ENCODE peak calls at places on chromosomes 16 and 17, in eight cellular contexts. A, J, Y, O, N, W, U and Q are unnamed samples. For H3K4me1, the result is how much of the 10 kb centered on the place peaks cover.

GRCh38 chr17:73604046-73604445 is 40.2 kb downstream of the SDK2 start:
- DNase-seq in N (no peak), J (no peak), O (no peak), Y (no peak), A (no peak), W (no peak), U (no peak), Q (peak)

GRCh38 chr17:44850025-44850424 is 2.3 kb downstream of the HIGD1B start:
- DNase-seq in J (no peak), O (no peak), N (no peak), U (no peak), Y (no peak), A (no peak), W (no peak), Q (no peak)

GRCh38 chr16:56340416-56340815 is 84.9 kb downstream of the AMFR start:
- DNase-seq in W (no peak), U (no peak), N (no peak), O (no peak), Y (no peak), J (no peak), A (no peak), Q (no peak)

GRCh38 chr16:2985457-2985856 is 5.2 kb upstream of the PKMYT1 start:
- DNase-seq in O (no peak), N (no peak), W (no peak), Y (no peak), A (no peak), J (no peak), U (no peak), Q (no peak)

GRCh38 chr17:83143817-83144231 is 64.4 kb downstream of the METRNL start:
- DNase-seq in J (no peak), W (peak), N (no peak), A (no peak), U (no peak), Y (no peak), O (no peak), Q (no peak)

GRCh38 chr16:49857423-49858181 is 1.7 kb upstream of the ZNF423 start:
- DNase-seq in Y (peak), W (peak), J (peak), U (peak), A (peak), N (no peak), O (peak), Q (peak)

GRCh38 chr17:63626551-63627228 is 4.5 kb downstream of the MAP3K3 start:
- DNase-seq in J (no peak), N (no peak), Y (no peak), U (peak), W (no peak), O (no peak), A (no peak), Q (peak)

GRCh38 chr16:87496101-87496801 is 3.4 kb upstream of the ZCCHC14 start:
- DNase-seq in W (no peak), J (no peak), U (no peak), N (no peak), Y (no peak), A (no peak), O (no peak), Q (peak)

GRCh38 chr17:50471009-50471905 is 2.6 kb upstream of the CHAD start:
- DNase-seq in O (no peak), A (no peak), U (no peak), W (peak), J (no peak), N (no peak), Y (no peak), Q (peak)

GRCh38 chr16:15073101-15073500 is 17.2 kb upstream of the NTAN1 start:
- DNase-seq in A (no peak), N (no peak), W (no peak), Y (no peak), U (no peak), J (no peak), O (no peak), Q (no peak)

GRCh38 chr17:27218041-27218440 is 75.9 kb upstream of the WSB1 start:
- DNase-seq in N (no peak), W (no peak), U (no peak), A (no peak), Y (no peak), J (no peak), O (no peak), Q (no peak)

GRCh38 chr17:40791808-40792436 is 7.8 kb downstream of the KRT28 start:
- DNase-seq in J (no peak), O (no peak), Y (no peak), U (peak), W (no peak), N (no peak), A (peak), Q (no peak)

GRCh38 chr17:5941258-5941657 is 128.9 kb upstream of the WSCD1 start:
- DNase-seq in O (no peak), J (no peak), W (no peak), Y (no peak), A (no peak), N (no peak), U (no peak), Q (no peak)

GRCh38 chr17:39177256-39177655 is 11.3 kb upstream of the ARL5C start:
- DNase-seq in J (no peak), W (no peak), A (peak), O (peak), U (no peak), N (no peak), Y (peak), Q (peak)

GRCh38 chr16:57882797-57883196 is 80.5 kb upstream of the KIFC3 start:
- DNase-seq in Y (peak), N (no peak), W (no peak), O (no peak), A (no peak), J (no peak), U (no peak), Q (peak)

GRCh38 chr17:52532373-52532772 is 373.9 kb upstream of the CA10 start:
- DNase-seq in A (no peak), U (no peak), O (no peak), J (no peak), W (no peak), N (no peak), Y (no peak), Q (no peak)
- H3K4me1 ChIP-seq in A (under half), U (under half), O (under half), J (under half), W (under half), N (under half), Y (under half), Q (under half)

DNA sequence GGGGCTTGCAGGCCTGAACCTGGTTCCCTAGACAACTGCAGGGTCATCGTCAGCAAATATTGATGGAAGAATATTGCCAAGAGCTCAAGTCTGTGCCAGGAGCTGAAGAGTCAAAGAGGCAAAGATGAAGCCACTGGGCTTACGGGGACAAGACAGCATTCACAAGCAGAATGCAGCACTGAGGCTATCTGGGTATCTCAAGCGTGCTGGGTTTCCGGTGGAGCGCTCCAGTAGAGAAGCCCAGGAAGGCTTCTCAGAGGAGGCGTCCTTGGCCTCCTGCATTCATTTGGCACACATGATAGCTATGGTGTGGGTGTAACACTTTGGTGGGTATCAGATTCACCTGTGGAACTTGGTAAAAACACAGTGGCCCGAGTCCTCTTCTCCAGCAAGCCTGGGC is 2.9 kb downstream of the FADS6 start:
- DNase-seq in N (no peak), A (no peak), U (no peak), W (no peak), Y (no peak), O (no peak), J (no peak), Q (peak)
- H3K4me1 ChIP-seq in N (under half), A (under half), U (under half), W (under half), Y (under half), O (under half), J (under half), Q (under half)

DNA sequence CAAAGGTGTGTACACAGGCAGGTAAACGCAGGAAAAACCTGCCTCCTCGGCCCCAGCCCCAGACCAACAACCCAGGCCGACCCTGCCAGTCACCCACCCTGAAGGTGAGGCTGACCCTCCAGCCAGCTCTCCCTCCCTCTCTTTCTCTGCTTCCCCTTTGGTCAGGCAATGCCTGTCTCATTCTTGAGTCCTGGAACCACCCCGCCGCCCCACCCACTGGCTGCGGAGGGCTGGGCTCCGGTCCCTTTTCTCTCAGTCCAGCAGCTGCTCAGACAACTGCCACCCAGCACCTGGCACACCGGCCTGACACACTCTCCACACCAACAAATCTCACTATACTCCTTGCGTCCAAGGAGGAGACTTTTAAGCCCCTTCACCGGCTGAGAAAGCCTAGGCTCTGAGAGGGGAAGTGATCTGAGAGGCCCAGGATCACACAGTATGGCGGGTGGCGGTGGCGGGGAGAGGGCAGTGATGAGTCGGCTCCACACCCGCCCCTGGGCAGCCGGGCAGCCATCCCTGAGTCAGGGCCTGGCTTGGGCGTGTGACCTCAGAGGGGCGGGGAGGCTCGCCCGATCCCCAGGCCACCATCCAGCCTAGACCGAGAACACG is 687 bp downstream of the FLII start:
- DNase-seq in W (peak), A (peak), O (peak), U (peak), J (peak), Y (peak), N (peak), Q (peak)
- H3K4me1 ChIP-seq in W (half or more), A (under half), O (under half), U (under half), J (under half), Y (under half), N (under half), Q (under half)

GRCh38 chr16:85381738-85382592 is 231.2 kb upstream of the GSE1 start:
- DNase-seq in O (no peak), J (no peak), Y (no peak), N (no peak), U (peak), W (peak), A (peak), Q (peak)
- H3K4me1 ChIP-seq in O (under half), J (under half), Y (under half), N (under half), U (under half), W (half or more), A (under half), Q (under half)

GRCh38 chr17:48440660-48441059 is 10.6 kb upstream of the SKAP1 start:
- DNase-seq in O (no peak), N (no peak), J (no peak), U (no peak), W (no peak), A (no peak), Y (no peak), Q (no peak)
- H3K4me1 ChIP-seq in O (under half), N (under half), J (under half), U (under half), W (under half), A (under half), Y (under half), Q (under half)

GRCh38 chr17:31743767-31744166 is 115.3 kb downstream of the COPRS start:
- DNase-seq in N (peak), A (peak), W (no peak), J (no peak), U (peak), O (peak), Y (peak), Q (peak)

GRCh38 chr17:31746884-31747495 is 112.1 kb downstream of the COPRS start:
- DNase-seq in A (no peak), U (no peak), W (no peak), N (no peak), J (no peak), Y (no peak), O (no peak), Q (no peak)

GRCh38 chr17:31750578-31750977 is 108.5 kb downstream of the COPRS start:
- DNase-seq in O (no peak), Y (no peak), J (no peak), W (no peak), U (no peak), N (peak), A (no peak), Q (no peak)

GRCh38 chr17:31744541-31744951 is 114.5 kb downstream of the COPRS start:
- DNase-seq in J (no peak), W (no peak), A (no peak), Y (peak), N (peak), U (peak), O (no peak), Q (no peak)

DNA sequence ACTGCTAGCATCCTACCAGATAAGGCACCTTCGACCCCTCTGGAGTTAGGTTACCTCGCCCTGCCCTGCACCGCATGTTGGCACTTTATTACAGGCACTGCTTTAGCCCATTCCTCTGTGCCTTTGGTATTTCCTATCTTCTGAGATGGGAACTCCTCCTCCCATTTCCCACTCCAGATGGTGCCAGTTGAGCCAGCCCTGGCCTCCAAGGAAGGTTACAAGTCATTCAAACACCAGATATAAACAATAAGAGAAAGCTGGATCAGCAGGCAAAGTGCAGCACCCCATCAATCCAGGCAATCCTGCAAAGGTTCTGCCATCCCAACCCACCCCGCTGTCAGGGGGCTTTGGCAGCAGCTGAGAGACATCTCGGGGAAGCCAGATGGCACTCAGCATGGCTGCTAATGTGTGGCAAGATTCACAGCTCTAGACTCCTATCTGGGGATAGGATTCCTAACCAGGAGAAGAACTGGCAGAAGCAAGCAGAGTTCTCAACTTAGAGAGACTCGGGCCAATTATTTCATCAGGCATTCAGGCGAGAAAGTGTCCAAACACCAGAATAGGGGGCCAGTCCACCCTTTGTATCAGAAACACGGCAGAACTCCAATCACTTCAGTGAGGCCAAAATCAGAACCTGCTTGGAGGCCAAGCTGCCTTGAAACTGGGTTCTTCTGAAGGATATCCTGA is 112.9 kb downstream of the COPRS start:
- DNase-seq in J (no peak), O (no peak), U (no peak), A (no peak), Y (no peak), W (no peak), N (no peak), Q (no peak)
- H3K4me1 ChIP-seq in J (under half), O (under half), U (under half), A (under half), Y (under half), W (under half), N (under half), Q (under half)

DNA sequence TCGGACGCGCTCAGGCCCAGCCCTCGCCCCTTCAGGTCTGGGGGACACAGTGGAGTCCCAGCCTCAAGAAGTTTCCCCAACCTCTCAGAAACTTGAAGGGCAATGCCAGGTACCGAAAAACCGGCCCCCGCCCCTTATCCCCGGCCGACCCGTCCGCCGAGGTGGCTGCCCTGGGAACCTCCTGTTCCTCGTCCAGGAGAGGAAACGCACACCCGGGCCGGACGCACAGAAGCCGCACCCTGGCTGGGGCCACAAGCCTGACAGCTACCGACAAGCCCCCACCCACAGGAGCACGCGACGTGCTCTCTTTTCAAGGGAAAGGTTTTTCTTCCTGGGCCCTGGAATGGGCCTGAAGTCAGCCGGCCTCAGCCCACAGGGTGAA is 37.2 kb downstream of the CBFA2T3 start:
- DNase-seq in A (no peak), W (no peak), N (no peak), O (no peak), U (no peak), J (no peak), Y (no peak), Q (no peak)
- H3K4me1 ChIP-seq in A (under half), W (under half), N (under half), O (under half), U (under half), J (under half), Y (under half), Q (under half)